ENCODE peak calls at places on chromosomes 6 and 20, in six cellular contexts. S, V, L, K, W and N are unnamed samples.

GRCh38 chr6:110529907-110530306 is 53.5 kb upstream of the SLC22A16 start:
- DNase-seq in S (no peak), V (peak; percentile 75), L (no peak), K (no peak), W (no peak), N (peak; percentile 42)

GRCh38 chr6:4125933-4126864 is 9.2 kb downstream of the ECI2 start:
- DNase-seq in S (peak; percentile 76), V (peak; percentile 93), L (no peak), K (peak; percentile 27), W (no peak), N (peak; percentile 95)

GRCh38 chr20:10523438-10523837 is 88.3 kb downstream of the SLX4IP start:
- DNase-seq in S (peak; percentile 59), V (no peak), L (no peak), K (no peak), W (no peak), N (no peak)

GRCh38 chr6:21595265-21595950 is 1.9 kb downstream of the SOX4 start:
- DNase-seq in S (peak; percentile 36), V (peak; percentile 39), L (peak; percentile 29), K (no peak), W (peak; percentile 46), N (peak; percentile 39)

GRCh38 chr6:130625825-130626500 is 201.2 kb upstream of the SMLR1 start:
- DNase-seq in S (peak; percentile 13), V (peak; percentile 41), L (no peak), K (peak; percentile 16), W (no peak), N (peak; percentile 57)

GRCh38 chr6:2542858-2543218 is 207.9 kb downstream of the MYLK4 start:
- DNase-seq in S (peak; percentile 85), V (peak; percentile 69), L (no peak), K (no peak), W (peak; percentile 21), N (peak; percentile 97)

GRCh38 chr6:159104163-159104885 is 59.5 kb upstream of the TAGAP start:
- DNase-seq in S (peak; percentile 69), V (peak; percentile 58), L (peak; percentile 45), K (peak; percentile 83), W (peak; percentile 71), N (peak; percentile 76)

GRCh38 chr6:579339-579738 is 77.6 kb downstream of the HUS1B start:
- DNase-seq in S (peak; percentile 21), V (peak; percentile 27), L (no peak), K (no peak), W (no peak), N (peak; percentile 74)

GRCh38 chr6:20159781-20160540 is 52.3 kb downstream of the MBOAT1 start:
- DNase-seq in S (no peak), V (no peak), L (no peak), K (no peak), W (no peak), N (peak; percentile 21)

GRCh38 chr20:46004813-46005505 is 3.7 kb upstream of the MMP9 start:
- DNase-seq in S (peak; percentile 85), V (no peak), L (no peak), K (peak; percentile 89), W (peak; percentile 73), N (no peak)

GRCh38 chr6:82385102-82385501 is 21.5 kb downstream of the TPBG start:
- DNase-seq in S (no peak), V (no peak), L (no peak), K (peak; percentile 21), W (no peak), N (no peak)

GRCh38 chr6:109861946-109862345 is 116.2 kb upstream of the GPR6 start:
- DNase-seq in S (no peak), V (no peak), L (no peak), K (no peak), W (no peak), N (no peak)

GRCh38 chr6:144845181-144845580 is 560.0 kb downstream of the UTRN start:
- DNase-seq in S (no peak), V (peak; percentile 34), L (no peak), K (no peak), W (no peak), N (peak; percentile 43)

GRCh38 chr6:90846824-90847223 is 260.0 kb upstream of the MAP3K7 start:
- DNase-seq in S (peak; percentile 88), V (no peak), L (no peak), K (no peak), W (no peak), N (no peak)

GRCh38 chr20:31330893-31331292 is 22.5 kb upstream of the DEFB116 start:
- DNase-seq in S (no peak), V (no peak), L (no peak), K (no peak), W (no peak), N (no peak)

GRCh38 chr20:41425180-41425884 is 58.7 kb upstream of the EMILIN3 start:
- DNase-seq in S (no peak), V (no peak), L (no peak), K (no peak), W (no peak), N (no peak)

GRCh38 chr6:45084257-45084656 is 243.9 kb upstream of the RUNX2 start:
- DNase-seq in S (no peak), V (peak; percentile 28), L (no peak), K (no peak), W (no peak), N (no peak)

GRCh38 chr20:7355056-7355455 is 585.2 kb downstream of the HAO1 start:
- DNase-seq in S (peak; percentile 39), V (no peak), L (no peak), K (no peak), W (no peak), N (no peak)

GRCh38 chr20:63416631-63417030 is 55.5 kb upstream of the CHRNA4 start:
- DNase-seq in S (no peak), V (no peak), L (no peak), K (no peak), W (no peak), N (no peak)

GRCh38 chr6:119620846-119621570 is 271.4 kb upstream of the MAN1A1 start:
- DNase-seq in S (peak; percentile 88), V (peak; percentile 95), L (no peak), K (no peak), W (no peak), N (peak; percentile 88)

GRCh38 chr6:63805808-63806572 is 170.4 kb downstream of the PHF3 start:
- DNase-seq in S (peak; percentile 94), V (peak; percentile 92), L (no peak), K (no peak), W (peak; percentile 51), N (peak; percentile 85)

GRCh38 chr20:24495266-24495665 is 25.8 kb downstream of the SYNDIG1 start:
- DNase-seq in S (no peak), V (no peak), L (no peak), K (no peak), W (no peak), N (no peak)

GRCh38 chr6:75618437-75618836 is 16.8 kb downstream of the SENP6 start:
- DNase-seq in S (no peak), V (no peak), L (no peak), K (no peak), W (no peak), N (no peak)

GRCh38 chr6:75624335-75624734 is 22.7 kb downstream of the SENP6 start:
- DNase-seq in S (no peak), V (no peak), L (no peak), K (no peak), W (no peak), N (no peak)

GRCh38 chr6:75620387-75621304 is 19.0 kb downstream of the SENP6 start:
- DNase-seq in S (no peak), V (no peak), L (no peak), K (no peak), W (no peak), N (no peak)

GRCh38 chr6:75621846-75622245 is 20.2 kb downstream of the SENP6 start:
- DNase-seq in S (no peak), V (no peak), L (no peak), K (no peak), W (no peak), N (no peak)

DNA sequence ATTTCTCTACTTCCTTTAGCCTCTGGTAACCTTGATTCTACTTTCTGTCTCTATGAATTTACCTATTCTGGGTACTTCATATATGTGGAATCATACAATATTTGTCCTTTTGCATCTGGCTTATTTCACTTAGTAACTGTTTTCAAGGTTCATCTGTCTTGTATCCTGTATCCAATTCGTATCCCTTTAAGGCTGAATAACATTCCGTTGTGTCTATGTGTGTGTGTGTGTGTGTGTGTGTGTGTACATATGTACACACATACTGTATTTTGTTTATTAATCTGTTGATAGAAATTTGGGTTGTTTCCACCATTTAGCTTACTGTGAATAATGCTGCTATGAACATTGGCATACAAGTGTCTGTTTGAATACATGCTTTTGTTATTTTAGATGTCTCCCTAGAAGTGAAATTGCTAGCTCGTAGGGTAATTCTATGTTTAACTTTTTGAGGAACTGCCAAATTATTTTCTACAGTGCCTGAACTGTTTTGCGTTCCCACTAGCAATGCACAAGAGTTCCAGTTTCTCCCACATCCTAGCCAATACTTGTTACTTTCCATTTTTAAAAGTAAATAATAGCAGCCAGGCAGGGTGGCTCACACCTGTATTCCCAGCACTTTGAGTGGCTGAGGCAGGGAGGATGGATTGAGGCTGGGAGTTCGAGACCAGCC is 17.7 kb downstream of the SENP6 start:
- DNase-seq in S (no peak), V (peak; percentile 39), L (no peak), K (no peak), W (no peak), N (no peak)
- H3K4me3 ChIP-seq in S (no peak overlapping the region), V (no peak overlapping the region), L (peak overlapping the region; percentile 24), K (no peak overlapping the region), W (no peak overlapping the region), N (no peak overlapping the region)

GRCh38 chr20:48698507-48699267 is 129.1 kb downstream of the PREX1 start:
- DNase-seq in S (no peak), V (no peak), L (no peak), K (peak; percentile 66), W (no peak), N (no peak)
- TF ChIP-seq CTCF in S (no peak), V (no peak), L (no peak), K (peak; percentile 53), W (no peak), N (peak; percentile 36)

GRCh38 chr6:47256361-47256760 is 53.3 kb downstream of the TNFRSF21 start:
- DNase-seq in S (no peak), V (peak; percentile 30), L (no peak), K (no peak), W (no peak), N (no peak)

GRCh38 chr6:47253136-47253535 is 56.6 kb downstream of the TNFRSF21 start:
- DNase-seq in S (no peak), V (no peak), L (no peak), K (no peak), W (no peak), N (no peak)

GRCh38 chr6:47254906-47255305 is 54.8 kb downstream of the TNFRSF21 start:
- DNase-seq in S (peak; percentile 22), V (no peak), L (no peak), K (no peak), W (no peak), N (no peak)

GRCh38 chr6:47252636-47253035 is 57.1 kb downstream of the TNFRSF21 start:
- DNase-seq in S (no peak), V (no peak), L (no peak), K (peak; percentile 32), W (no peak), N (no peak)

DNA sequence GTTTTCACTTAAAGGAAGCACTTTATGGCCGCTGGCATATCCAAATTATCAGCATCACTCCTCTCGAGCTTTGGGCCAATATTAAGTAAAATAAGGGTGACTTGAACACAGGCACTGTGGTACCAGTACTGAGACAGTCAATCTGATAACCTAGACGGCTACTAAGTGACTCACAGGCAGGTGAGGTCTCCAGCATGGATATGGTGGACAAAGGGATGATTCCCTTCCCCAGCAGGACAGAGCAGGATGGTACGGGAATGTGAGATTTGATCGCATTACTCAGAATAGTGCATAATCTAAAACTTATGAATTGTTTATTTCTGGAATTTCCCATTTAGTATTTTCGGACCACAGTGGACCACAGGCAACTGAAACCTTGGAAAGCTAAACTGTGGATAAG is 55.7 kb downstream of the TNFRSF21 start:
- DNase-seq in S (no peak), V (no peak), L (no peak), K (no peak), W (no peak), N (no peak)
- H3K4me3 ChIP-seq in S (no peak overlapping the region), V (no peak overlapping the region), L (no peak overlapping the region), K (no peak overlapping the region), W (no peak overlapping the region), N (no peak overlapping the region)

GRCh38 chr6:153084393-153084792 is 46.7 kb downstream of the RGS17 start:
- DNase-seq in S (peak; percentile 41), V (peak; percentile 79), L (no peak), K (no peak), W (no peak), N (peak; percentile 64)
- TF ChIP-seq CTCF in S (no peak), V (no peak), L (no peak), K (no peak), W (no peak), N (peak; percentile 37)